ENCODE peak calls at places on chromosomes 3 and 15, in four cellular contexts. One of them, this sample, is unnamed.
A peak's percentile ranks its signal among the peaks of the same experiment; 100 is the strongest.

GRCh38 chr3:14870564-14871060 is 51.9 kb downstream of the FGD5 start:
- DNase-seq in A549: no peak
- DNase-seq in IMR-90: no peak
- DNase-seq in K562: no peak
- DNase-seq in this sample: no peak

GRCh38 chr15:98428253-98428989 is 219.9 kb upstream of the IGF1R start:
- DNase-seq in A549: peak; percentile 85
- DNase-seq in IMR-90: peak; percentile 50
- DNase-seq in K562: peak; percentile 61
- DNase-seq in this sample: no peak

GRCh38 chr3:172816281-172816680 is 65.8 kb downstream of the ECT2 start:
- DNase-seq in A549: no peak
- DNase-seq in IMR-90: no peak
- DNase-seq in K562: no peak
- DNase-seq in this sample: no peak

GRCh38 chr15:56524915-56525314 is 60.0 kb upstream of the MNS1 start:
- DNase-seq in A549: no peak
- DNase-seq in IMR-90: peak; percentile 58
- DNase-seq in K562: no peak
- DNase-seq in this sample: no peak

GRCh38 chr15:53586815-53587214 is 172.6 kb downstream of the WDR72 start:
- DNase-seq in A549: no peak
- DNase-seq in IMR-90: no peak
- DNase-seq in K562: peak; percentile 9
- DNase-seq in this sample: no peak

GRCh38 chr15:57565326-57565725 is 26.4 kb upstream of the MYZAP start:
- DNase-seq in A549: no peak
- DNase-seq in IMR-90: peak; percentile 7
- DNase-seq in K562: no peak
- DNase-seq in this sample: no peak

GRCh38 chr15:35043380-35044095 is 41.6 kb downstream of the NANOGP8 start:
- DNase-seq in A549: no peak
- DNase-seq in IMR-90: no peak
- DNase-seq in K562: no peak
- DNase-seq in this sample: no peak

GRCh38 chr3:98039322-98040024 is 4.4 kb upstream of the GABRR3 start:
- DNase-seq in A549: peak; percentile 35
- DNase-seq in IMR-90: peak; percentile 87
- DNase-seq in K562: peak; percentile 65
- DNase-seq in this sample: peak; percentile 79

GRCh38 chr3:155676252-155676981 is 68.5 kb downstream of the PLCH1 start:
- DNase-seq in A549: no peak
- DNase-seq in IMR-90: peak; percentile 34
- DNase-seq in K562: no peak
- DNase-seq in this sample: no peak

GRCh38 chr15:99016680-99017321 is 9.2 kb upstream of the PGPEP1L start:
- DNase-seq in A549: peak; percentile 48
- DNase-seq in IMR-90: peak; percentile 66
- DNase-seq in K562: no peak
- DNase-seq in this sample: no peak

GRCh38 chr3:171320721-171321120 is 139.5 kb downstream of the TNIK start:
- DNase-seq in A549: no peak
- DNase-seq in IMR-90: peak; percentile 40
- DNase-seq in K562: no peak
- DNase-seq in this sample: no peak

GRCh38 chr3:58779934-58780333 is 113.4 kb upstream of the FAM3D start:
- DNase-seq in A549: no peak
- DNase-seq in IMR-90: no peak
- DNase-seq in K562: no peak
- DNase-seq in this sample: no peak

GRCh38 chr15:77693576-77693975 is 60.9 kb upstream of the LINGO1 start:
- DNase-seq in A549: no peak
- DNase-seq in IMR-90: no peak
- DNase-seq in K562: no peak
- DNase-seq in this sample: no peak

GRCh38 chr3:32733631-32734229 is 48.7 kb downstream of the CNOT10 start:
- DNase-seq in A549: peak; percentile 42
- DNase-seq in IMR-90: peak; percentile 44
- DNase-seq in K562: peak; percentile 42
- DNase-seq in this sample: peak; percentile 4

GRCh38 chr3:6249679-6250078 is 611.2 kb upstream of the GRM7 start:
- DNase-seq in A549: no peak
- DNase-seq in IMR-90: no peak
- DNase-seq in K562: no peak
- DNase-seq in this sample: no peak

GRCh38 chr15:64697911-64698369 is 77.4 kb downstream of the RBPMS2 start:
- DNase-seq in A549: no peak
- DNase-seq in IMR-90: peak; percentile 36
- DNase-seq in K562: no peak
- DNase-seq in this sample: no peak

GRCh38 chr3:151319613-151320012 is 3.0 kb upstream of the GPR87 start:
- DNase-seq in A549: no peak
- DNase-seq in IMR-90: peak; percentile 58
- DNase-seq in K562: no peak
- DNase-seq in this sample: no peak

GRCh38 chr15:69084404-69085030 is 70.0 kb downstream of the NOX5 start:
- DNase-seq in A549: no peak
- DNase-seq in IMR-90: no peak
- DNase-seq in K562: no peak
- DNase-seq in this sample: no peak

GRCh38 chr3:118850687-118851086 is 184.0 kb downstream of the IGSF11 start:
- DNase-seq in A549: no peak
- DNase-seq in IMR-90: no peak
- DNase-seq in K562: no peak
- DNase-seq in this sample: no peak

GRCh38 chr3:192899540-192899982 is 18.1 kb downstream of the MB21D2 start:
- DNase-seq in A549: no peak
- DNase-seq in IMR-90: peak; percentile 91
- DNase-seq in K562: no peak
- DNase-seq in this sample: no peak
- TF ChIP-seq ELK1 in A549: no peak
- TF ChIP-seq ELK1 in IMR-90: no peak
- TF ChIP-seq ELK1 in K562: no peak
- TF ChIP-seq ELK1 in this sample: no peak

GRCh38 chr3:117507958-117508357 is 798.4 kb downstream of the TUSC7 start:
- DNase-seq in A549: no peak
- DNase-seq in IMR-90: no peak
- DNase-seq in K562: no peak
- DNase-seq in this sample: no peak

GRCh38 chr3:117512975-117513374 is 803.4 kb downstream of the TUSC7 start:
- DNase-seq in A549: no peak
- DNase-seq in IMR-90: peak; percentile 51
- DNase-seq in K562: no peak
- DNase-seq in this sample: no peak

GRCh38 chr3:117510396-117510795 is 800.8 kb downstream of the TUSC7 start:
- DNase-seq in A549: no peak
- DNase-seq in IMR-90: peak; percentile 59
- DNase-seq in K562: no peak
- DNase-seq in this sample: no peak
- TF ChIP-seq ELK1 in A549: no peak
- TF ChIP-seq ELK1 in IMR-90: no peak
- TF ChIP-seq ELK1 in K562: no peak
- TF ChIP-seq ELK1 in this sample: no peak

DNA sequence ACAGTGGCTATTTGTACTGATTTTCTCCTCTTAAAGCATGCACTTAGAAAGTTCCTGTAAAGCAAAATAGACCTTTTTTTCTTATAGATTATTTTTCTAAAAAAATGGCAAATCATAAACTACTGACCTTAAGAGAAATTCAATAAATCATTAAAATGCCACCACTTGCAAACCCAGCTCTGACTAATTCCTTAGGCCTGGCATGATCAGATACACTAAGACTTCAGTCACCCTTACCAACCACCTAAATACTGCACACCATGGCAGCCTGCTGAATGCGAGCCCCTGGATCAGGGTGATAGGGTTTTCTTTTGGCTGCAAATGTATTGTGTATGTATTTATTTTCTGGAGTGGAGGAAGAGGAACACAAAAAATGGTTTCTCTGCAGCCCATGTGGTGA is 370.6 kb upstream of the TBL1XR1 start:
- DNase-seq in A549: no peak
- DNase-seq in IMR-90: no peak
- DNase-seq in K562: no peak
- DNase-seq in this sample: no peak
- TF ChIP-seq ELK1 in A549: no peak
- TF ChIP-seq ELK1 in IMR-90: no peak
- TF ChIP-seq ELK1 in K562: no peak
- TF ChIP-seq ELK1 in this sample: no peak

GRCh38 chr3:18444597-18445420 is 19.7 kb upstream of the SATB1 start:
- DNase-seq in A549: peak; percentile 65
- DNase-seq in IMR-90: peak; percentile 40
- DNase-seq in K562: peak; percentile 11
- DNase-seq in this sample: no peak
- TF ChIP-seq ELK1 in A549: no peak
- TF ChIP-seq ELK1 in IMR-90: no peak
- TF ChIP-seq ELK1 in K562: no peak
- TF ChIP-seq ELK1 in this sample: no peak

This sample was measured in GM12878.